ENCODE peak calls at places on chromosomes 16 and 17, in four cellular contexts. F is A549, J is GM12878, V is HepG2. I is an unnamed sample.
A peak's percentile ranks its signal among the peaks of the same experiment; 100 is the strongest.

GRCh38 chr17:28655160-28655559 is 6.5 kb downstream of the SDF2 start:
- DNase-seq in J (no peak), F (no peak), V (no peak), I (no peak)

GRCh38 chr17:44374306-44375195 is 10.9 kb upstream of the FAM171A2 start:
- DNase-seq in V (peak; percentile 87), F (no peak), J (no peak), I (peak; percentile 78)

GRCh38 chr17:7177210-7177953 is 1.8 kb downstream of the ASGR1 start:
- DNase-seq in F (peak; percentile 72), J (no peak), V (peak; percentile 72), I (peak; percentile 75)

GRCh38 chr17:64354396-64354795 is 36.3 kb downstream of the PECAM1 start:
- DNase-seq in F (no peak), V (no peak), J (no peak), I (no peak)

GRCh38 chr16:70634861-70635260 is 11.5 kb upstream of the IL34 start:
- DNase-seq in F (no peak), V (no peak), J (no peak), I (no peak)

GRCh38 chr16:27367463-27368357 is 34.3 kb upstream of the IL21R start:
- DNase-seq in F (peak; percentile 74), V (peak; percentile 56), J (peak; percentile 87), I (peak; percentile 94)

GRCh38 chr17:69268442-69269068 is 39.9 kb upstream of the ABCA10 start:
- DNase-seq in J (no peak), V (peak; percentile 94), F (peak; percentile 47), I (no peak)

GRCh38 chr17:7445011-7445927 is at the start of gene CHRNB1:
- DNase-seq in V (peak; percentile 85), J (no peak), F (peak; percentile 68), I (peak; percentile 88)

GRCh38 chr17:80703109-80703508 is 158.5 kb downstream of the RPTOR start:
- DNase-seq in J (no peak), F (no peak), V (no peak), I (no peak)

GRCh38 chr16:9090101-9090959 is 1.1 kb upstream of the HAPSTR1 start:
- DNase-seq in F (no peak), V (no peak), J (no peak), I (peak; percentile 58)

GRCh38 chr16:67943619-67944503 is at the start of gene LCAT:
- DNase-seq in V (peak; percentile 78), J (no peak), F (no peak), I (peak; percentile 62)

GRCh38 chr16:52569296-52569695 is 22.4 kb upstream of the TOX3 start:
- DNase-seq in F (no peak), V (no peak), J (no peak), I (no peak)

GRCh38 chr16:84003001-84003400 is 35.0 kb downstream of the NECAB2 start:
- DNase-seq in J (no peak), V (no peak), F (no peak), I (no peak)

GRCh38 chr17:77571562-77571981 is 386.9 kb upstream of the TNRC6C start:
- DNase-seq in J (no peak), V (no peak), F (no peak), I (peak; percentile 54)

GRCh38 chr17:42673885-42674754 is 2.7 kb downstream of the PLEKHH3 start:
- DNase-seq in F (peak; percentile 66), J (no peak), V (peak; percentile 48), I (peak; percentile 75)

GRCh38 chr17:30095507-30096244 is 20.9 kb upstream of the NSRP1 start:
- DNase-seq in F (peak; percentile 79), J (peak; percentile 36), V (peak; percentile 64), I (peak; percentile 17)

GRCh38 chr17:7249830-7250229 is 1.7 kb downstream of the CTDNEP1 start:
- DNase-seq in J (no peak), F (no peak), V (no peak), I (no peak)

GRCh38 chr17:76000755-76001521 is at the start of gene CDK3:
- DNase-seq in V (no peak), J (no peak), F (no peak), I (no peak)

GRCh38 chr16:3590736-3591435 is 13.7 kb upstream of the NLRC3 start:
- DNase-seq in V (no peak), J (no peak), F (no peak), I (no peak)

GRCh38 chr17:34178047-34178446 is 77.0 kb upstream of the CCL2 start:
- DNase-seq in F (no peak), V (no peak), J (no peak), I (no peak)

GRCh38 chr17:73091770-73092517 is 544 bp downstream of the SLC39A11 start:
- DNase-seq in F (peak; percentile 21), V (peak; percentile 67), J (no peak), I (peak; percentile 64)

GRCh38 chr16:77679336-77679735 is 43.0 kb upstream of the NUDT7 start:
- DNase-seq in F (no peak), V (no peak), J (no peak), I (no peak)

DNA sequence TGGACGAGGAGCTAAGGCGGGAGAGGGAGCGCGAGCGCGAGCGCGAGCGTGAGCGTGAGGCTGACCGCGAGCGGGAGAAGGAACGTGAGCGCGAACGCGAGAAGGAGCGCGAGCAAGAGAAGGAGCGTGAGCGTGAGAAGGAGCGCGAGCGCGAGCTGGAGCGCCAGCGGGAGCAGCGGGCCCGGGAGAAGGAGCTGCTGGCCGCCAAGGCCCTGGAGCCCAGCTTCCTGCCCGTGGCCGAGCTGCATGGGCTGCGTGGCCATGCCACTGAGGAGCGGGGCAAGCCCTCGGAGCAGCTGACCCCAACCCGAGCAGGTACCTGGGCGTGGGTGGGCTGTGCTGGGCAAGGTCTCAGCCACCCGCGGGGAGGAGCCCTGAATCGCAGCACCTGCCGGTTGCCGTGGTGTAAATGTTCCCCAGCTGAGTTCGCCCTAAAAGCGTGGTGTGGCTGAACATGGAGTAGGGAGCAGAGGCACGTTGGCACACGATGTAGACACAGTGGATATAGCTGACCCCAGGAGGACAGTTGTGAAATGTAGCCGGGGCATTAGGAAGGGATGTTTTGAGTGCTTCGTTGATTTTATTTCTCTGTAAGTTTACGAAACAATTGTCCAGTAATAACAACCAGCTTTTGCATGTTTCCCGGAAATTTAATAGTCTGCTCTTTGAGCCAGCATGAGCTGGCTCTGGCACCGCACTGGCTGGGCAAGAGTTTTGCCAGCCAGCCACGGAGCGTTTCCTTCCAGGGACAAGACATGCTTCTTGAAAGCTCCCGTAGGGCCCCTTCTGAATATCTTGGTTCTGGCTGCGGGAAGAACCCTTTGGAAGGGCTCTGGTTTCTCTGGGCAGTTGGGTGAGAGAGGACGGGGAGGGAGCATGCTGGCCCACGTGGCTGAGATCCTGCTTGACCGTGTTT is 32.1 kb downstream of the GINS2 start:
- DNase-seq in V (no peak), J (no peak), F (no peak), I (no peak)
- TF ChIP-seq MYC in V (no peak), J (no peak), F (no peak), I (no peak)

GRCh38 chr16:86877835-86878234 is 299.5 kb downstream of the FOXL1 start:
- DNase-seq in F (no peak), J (no peak), V (no peak), I (no peak)

GRCh38 chr16:86879268-86879667 is 300.9 kb downstream of the FOXL1 start:
- DNase-seq in V (no peak), J (no peak), F (no peak), I (no peak)

GRCh38 chr16:86877108-86877507 is 298.8 kb downstream of the FOXL1 start:
- DNase-seq in J (no peak), V (no peak), F (no peak), I (no peak)

GRCh38 chr16:86880316-86881117 is 302.2 kb downstream of the FOXL1 start:
- DNase-seq in J (no peak), F (no peak), V (no peak), I (no peak)

GRCh38 chr16:86878290-86879160 is 300.2 kb downstream of the FOXL1 start:
- DNase-seq in F (no peak), J (no peak), V (no peak), I (no peak)
- TF ChIP-seq RFX5 in F (no peak), J (no peak), V (no peak), I (no peak)

DNA sequence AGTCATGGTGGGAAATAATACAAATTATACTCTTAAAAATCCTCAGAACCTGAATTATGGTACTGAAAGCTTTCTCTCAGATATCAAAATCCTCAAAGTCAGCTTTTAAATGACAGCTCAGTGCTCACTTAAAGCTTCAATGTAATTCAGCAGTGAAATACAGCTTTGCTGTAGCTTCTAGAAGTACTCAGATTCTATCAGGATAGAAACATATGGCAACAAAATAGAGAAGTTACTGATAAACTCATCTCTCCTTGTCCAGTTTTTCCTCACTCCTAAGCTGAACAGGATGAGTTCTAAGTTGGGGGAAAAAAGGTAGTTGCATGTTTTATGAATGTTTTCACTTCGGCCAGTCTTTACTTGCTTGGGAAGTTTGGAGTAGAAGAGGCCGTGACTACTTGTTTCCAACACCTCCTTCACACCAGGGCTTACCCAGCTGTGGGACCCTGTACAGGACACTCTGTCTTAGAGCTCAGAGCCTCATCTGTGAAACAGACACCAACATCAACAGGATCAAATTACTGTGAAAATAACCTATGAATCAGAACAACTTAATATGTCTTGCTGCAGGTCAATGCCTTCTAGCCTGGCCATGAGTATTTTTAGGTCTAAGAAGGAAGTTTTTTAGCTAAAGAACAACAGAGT is 30.2 kb downstream of the OGFOD1 start:
- DNase-seq in J (no peak), F (no peak), V (no peak), I (no peak)
- TF ChIP-seq MYC in J (no peak), F (no peak), V (no peak), I (no peak)

GRCh38 chr16:19858006-19858653 is 26.5 kb downstream of the GPRC5B start:
- DNase-seq in V (no peak), J (no peak), F (no peak), I (no peak)

GRCh38 chr16:19858654-19859018 is 26.0 kb downstream of the GPRC5B start:
- DNase-seq in V (no peak), F (no peak), J (no peak), I (no peak)

GRCh38 chr16:19857593-19857992 is 27.1 kb downstream of the GPRC5B start:
- DNase-seq in F (no peak), J (no peak), V (no peak), I (no peak)

GRCh38 chr16:19853973-19854876 is 30.4 kb downstream of the GPRC5B start:
- DNase-seq in F (no peak), V (no peak), J (no peak), I (no peak)

GRCh38 chr16:19856120-19856519 is 28.5 kb downstream of the GPRC5B start:
- DNase-seq in V (no peak), F (no peak), J (no peak), I (no peak)
- TF ChIP-seq RFX5 in V (no peak), F (no peak), J (no peak), I (no peak)

GRCh38 chr17:48961516-48962233 is 6.7 kb downstream of the GIP start:
- DNase-seq in F (peak; percentile 83), V (peak; percentile 78), J (no peak), I (peak; percentile 79)

GRCh38 chr17:48960834-48961515 is 7.4 kb downstream of the GIP start:
- DNase-seq in J (no peak), V (peak; percentile 73), F (peak; percentile 69), I (peak; percentile 49)
- TF ChIP-seq MYC in J (no peak), V (no peak), F (no peak), I (no peak)

GRCh38 chr17:35747540-35748017 is 5.5 kb downstream of the GAS2L2 start:
- DNase-seq in F (peak; percentile 86), J (peak; percentile 17), V (peak; percentile 54), I (peak; percentile 78)
- TF ChIP-seq RFX5 in F (no peak), J (no peak), V (no peak), I (no peak)

GRCh38 chr16:47721016-47721673 is 260.0 kb downstream of the PHKB start:
- DNase-seq in V (peak; percentile 23), J (no peak), F (no peak), I (no peak)
- TF ChIP-seq MYC in V (no peak), J (no peak), F (no peak), I (no peak)

I was measured in K562.